ENCODE peak calls at places on chromosome 7, in eight cellular contexts. I is aorta; P is H9; X is esophagus squamous epithelium; U is HCT116; M is cardiac muscle cell; H is mammary epithelial cell; Z is naive thymus-derived CD4-positive, alpha-beta T cell. Y is an unnamed sample. For H3K9me3, the result is how much of the 10 kb centered on the place peaks cover.

GRCh38 chr7:34823650-34824258 is 165.7 kb downstream of the NPSR1 start:
- DNase-seq in I (peak), P (peak), X (no peak), U (peak), M (peak), H (peak), Z (peak), Y (no peak)

GRCh38 chr7:76225379-76225778 is 23.7 kb downstream of the SRRM3 start:
- DNase-seq in I (no peak), P (peak), X (no peak), U (no peak), M (peak), H (peak), Z (peak), Y (no peak)

GRCh38 chr7:68613405-68613804 is 984.9 kb upstream of the AUTS2 start:
- DNase-seq in I (no peak), P (no peak), X (no peak), U (no peak), M (peak), H (no peak), Z (no peak), Y (no peak)

GRCh38 chr7:106885652-106886051 is 20.6 kb downstream of the PIK3CG start:
- DNase-seq in I (no peak), P (no peak), X (no peak), U (no peak), M (no peak), H (no peak), Z (no peak), Y (no peak)

GRCh38 chr7:102974366-102975236 is 61.8 kb downstream of the LRRC17 start:
- DNase-seq in I (no peak), P (peak), X (no peak), U (no peak), M (no peak), H (no peak), Z (no peak), Y (peak)

GRCh38 chr7:25752169-25752568 is 399.8 kb upstream of the NFE2L3 start:
- DNase-seq in I (no peak), P (no peak), X (no peak), U (no peak), M (no peak), H (no peak), Z (no peak), Y (no peak)

GRCh38 chr7:111705807-111706206 is 143.5 kb upstream of the IMMP2L start:
- DNase-seq in I (no peak), P (no peak), X (no peak), U (no peak), M (no peak), H (no peak), Z (no peak), Y (no peak)

GRCh38 chr7:128703605-128704004 is 31.5 kb downstream of the GARIN1A start:
- DNase-seq in I (no peak), P (no peak), X (no peak), U (no peak), M (no peak), H (no peak), Z (no peak), Y (no peak)

GRCh38 chr7:49091519-49091918 is 167.2 kb downstream of the CDC14C start:
- DNase-seq in I (no peak), P (no peak), X (no peak), U (no peak), M (no peak), H (no peak), Z (no peak), Y (no peak)

GRCh38 chr7:38383281-38383680 is 109.8 kb upstream of the TARP start:
- DNase-seq in I (no peak), P (no peak), X (no peak), U (no peak), M (no peak), H (no peak), Z (no peak), Y (no peak)

GRCh38 chr7:113392421-113392820 is 274.1 kb upstream of the SMIM30 start:
- DNase-seq in I (no peak), P (no peak), X (no peak), U (no peak), M (no peak), H (no peak), Z (no peak), Y (no peak)

GRCh38 chr7:107746006-107746405 is 2.1 kb downstream of the CBLL1 start:
- DNase-seq in I (no peak), P (no peak), X (no peak), U (no peak), M (no peak), H (no peak), Z (no peak), Y (no peak)

GRCh38 chr7:90347759-90348158 is 1.2 kb downstream of the GTPBP10 start:
- DNase-seq in I (no peak), P (no peak), X (no peak), U (no peak), M (no peak), H (no peak), Z (no peak), Y (no peak)

GRCh38 chr7:99644436-99644835 is 27.7 kb downstream of the ZSCAN25 start:
- DNase-seq in I (no peak), P (no peak), X (no peak), U (no peak), M (no peak), H (no peak), Z (no peak), Y (no peak)

GRCh38 chr7:73308074-73308664 is 457 bp downstream of the NSUN5 start:
- DNase-seq in I (no peak), P (no peak), X (no peak), U (no peak), M (no peak), H (peak), Z (no peak), Y (no peak)

GRCh38 chr7:85186521-85187241 is at the start of gene SEMA3D:
- DNase-seq in I (peak), P (peak), X (no peak), U (peak), M (peak), H (peak), Z (peak), Y (peak)

GRCh38 chr7:52696183-52696582 is 339.2 kb upstream of the POM121L12 start:
- DNase-seq in I (no peak), P (no peak), X (no peak), U (no peak), M (no peak), H (no peak), Z (no peak), Y (no peak)

GRCh38 chr7:116689787-116690186 is 17.8 kb downstream of the MET start:
- DNase-seq in I (no peak), P (no peak), X (no peak), U (no peak), M (no peak), H (peak), Z (no peak), Y (no peak)

GRCh38 chr7:51139796-51140195 is 176.8 kb downstream of the COBL start:
- DNase-seq in I (no peak), P (no peak), X (no peak), U (no peak), M (no peak), H (peak), Z (no peak), Y (no peak)

DNA sequence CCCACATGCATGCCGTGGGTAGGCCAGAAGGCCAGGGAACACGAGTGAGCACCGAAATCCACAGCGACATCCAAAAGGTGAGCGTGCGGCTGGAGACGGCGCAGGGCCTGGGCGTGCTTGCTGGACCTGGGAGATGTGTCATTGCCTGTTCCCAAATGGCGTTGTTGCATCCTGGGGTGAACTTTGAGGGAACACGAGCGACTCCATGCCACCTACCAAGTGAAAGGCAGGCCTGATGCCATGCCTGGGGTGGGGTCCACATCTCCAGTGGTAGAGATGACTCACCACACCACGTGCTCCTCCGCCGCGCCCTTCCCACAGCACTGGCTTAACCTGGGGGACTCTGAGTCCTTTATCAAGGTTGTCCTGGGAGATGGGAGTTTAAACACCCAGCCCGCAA is 24.7 kb upstream of the VIPR2 start:
- DNase-seq in I (no peak), P (no peak), X (no peak), U (no peak), M (no peak), H (no peak), Z (no peak), Y (no peak)
- H3K9me3 ChIP-seq in I (under half), P (under half), X (under half), U (under half), M (under half), H (under half), Z (under half), Y (under half)

GRCh38 chr7:27187158-27187701 is 2.2 kb upstream of the HOXA11 start:
- DNase-seq in I (no peak), P (no peak), X (no peak), U (no peak), M (no peak), H (no peak), Z (no peak), Y (no peak)
- H3K9me3 ChIP-seq in I (under half), P (under half), X (under half), U (under half), M (under half), H (under half), Z (under half), Y (under half)

GRCh38 chr7:121294448-121294992 is 34.3 kb upstream of the WNT16 start:
- DNase-seq in I (no peak), P (no peak), X (no peak), U (no peak), M (no peak), H (no peak), Z (no peak), Y (no peak)

GRCh38 chr7:121286186-121286585 is 42.6 kb upstream of the WNT16 start:
- DNase-seq in I (no peak), P (no peak), X (no peak), U (no peak), M (no peak), H (no peak), Z (no peak), Y (no peak)

GRCh38 chr7:121285066-121285667 is 43.6 kb upstream of the WNT16 start:
- DNase-seq in I (no peak), P (no peak), X (no peak), U (no peak), M (no peak), H (no peak), Z (no peak), Y (no peak)

GRCh38 chr7:121286742-121287699 is 41.8 kb upstream of the WNT16 start:
- DNase-seq in I (no peak), P (no peak), X (no peak), U (no peak), M (no peak), H (peak), Z (no peak), Y (no peak)

GRCh38 chr7:121288894-121289293 is 39.9 kb upstream of the WNT16 start:
- DNase-seq in I (no peak), P (no peak), X (no peak), U (peak), M (no peak), H (peak), Z (no peak), Y (no peak)
- H3K9me3 ChIP-seq in I (under half), P (under half), X (under half), U (under half), M (under half), H (under half), Z (under half), Y (under half)

DNA sequence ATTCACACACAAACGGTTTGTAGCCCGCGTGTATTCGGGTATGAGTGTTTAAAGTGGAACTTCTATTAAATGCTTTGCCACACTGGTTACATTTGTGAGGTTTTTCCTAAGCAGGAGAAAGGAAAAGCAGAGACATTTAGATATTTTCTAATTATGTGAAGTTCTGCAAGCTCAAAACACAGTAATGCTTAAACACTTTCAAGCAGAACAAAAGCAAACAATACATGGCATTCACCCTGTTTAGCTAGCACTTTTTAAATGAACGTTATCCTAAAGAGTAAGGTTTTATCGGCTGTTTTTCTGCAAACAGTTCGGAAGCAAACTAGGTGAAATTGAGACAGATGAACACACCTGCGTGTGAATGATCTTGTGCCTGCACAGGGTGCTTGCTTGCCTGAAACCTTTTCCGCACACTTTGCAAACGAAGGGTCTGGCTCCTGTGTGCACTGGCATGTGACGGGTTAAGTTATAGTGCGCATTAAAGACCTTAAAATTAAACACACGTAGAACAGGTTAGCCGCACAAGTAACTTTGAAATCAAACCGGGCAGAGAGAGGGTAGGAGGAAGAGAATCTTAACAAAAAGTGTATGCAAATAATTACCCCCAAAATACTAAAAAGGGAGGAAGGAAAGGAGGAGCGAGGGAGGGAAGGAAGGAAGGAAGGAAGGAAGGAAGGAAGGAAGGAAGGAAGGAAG is 1.6 kb downstream of the FEZF1 start:
- DNase-seq in I (no peak), P (no peak), X (no peak), U (no peak), M (no peak), H (no peak), Z (no peak), Y (no peak)
- H3K9me3 ChIP-seq in I (under half), P (under half), X (under half), U (under half), M (under half), H (under half), Z (under half), Y (under half)

DNA sequence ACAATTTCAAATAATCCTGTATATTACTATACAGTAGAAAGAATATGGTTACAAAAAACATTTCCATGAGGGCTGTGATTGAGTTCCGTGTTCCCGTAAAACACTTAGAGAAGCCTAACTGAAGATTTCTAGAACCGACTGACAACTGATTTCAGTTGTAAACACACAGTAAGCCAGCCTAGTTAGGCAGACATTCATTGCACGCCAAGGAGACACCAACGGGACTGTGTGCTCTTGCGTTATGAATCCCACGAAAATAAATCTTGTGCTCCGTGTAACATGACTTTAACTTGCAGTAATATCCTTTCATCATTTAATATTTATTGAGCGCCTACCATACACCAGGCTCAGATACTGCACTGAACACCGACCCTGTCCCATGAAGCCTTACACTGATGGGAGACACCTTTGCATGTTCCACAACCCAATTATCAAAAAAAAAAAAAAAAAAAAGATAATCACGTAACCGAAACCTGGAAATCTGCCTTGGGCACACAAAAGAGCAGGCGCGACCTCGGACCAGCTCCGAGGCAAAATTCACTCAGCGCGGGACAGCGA is 420 bp upstream of the KLHL7 start:
- DNase-seq in I (no peak), P (no peak), X (no peak), U (no peak), M (no peak), H (no peak), Z (no peak), Y (no peak)
- H3K9me3 ChIP-seq in I (under half), P (under half), X (under half), U (under half), M (under half), H (under half), Z (under half), Y (under half)

GRCh38 chr7:64653721-64654401 is 12.1 kb upstream of the ZNF107 start:
- DNase-seq in I (no peak), P (no peak), X (no peak), U (no peak), M (no peak), H (no peak), Z (no peak), Y (no peak)
- H3K9me3 ChIP-seq in I (under half), P (half or more), X (under half), U (under half), M (under half), H (under half), Z (under half), Y (under half)

GRCh38 chr7:158109364-158110033 is 478.1 kb downstream of the PTPRN2 start:
- DNase-seq in I (no peak), P (no peak), X (no peak), U (no peak), M (no peak), H (no peak), Z (no peak), Y (no peak)
- H3K9me3 ChIP-seq in I (under half), P (under half), X (under half), U (under half), M (under half), H (under half), Z (under half), Y (under half)

DNA sequence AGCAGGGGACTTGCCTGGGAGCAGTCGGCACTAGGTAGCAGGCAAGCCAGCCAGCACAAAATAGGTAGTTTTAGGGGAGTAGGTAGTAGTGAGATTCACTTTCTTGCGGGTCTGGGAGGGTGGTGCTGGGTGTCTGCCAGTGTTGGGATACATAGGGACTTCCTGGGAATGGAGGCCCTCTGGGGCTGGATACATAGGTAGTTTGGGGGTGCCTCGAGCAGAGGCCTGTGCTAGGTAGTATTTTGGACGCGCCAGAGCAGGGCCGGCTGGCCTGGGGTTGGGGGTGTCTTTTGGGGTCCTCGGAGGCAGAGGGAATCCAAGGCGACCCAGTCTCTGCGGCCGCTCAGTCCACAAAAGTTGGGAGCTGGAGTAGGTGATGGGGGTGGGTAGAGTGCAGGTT is 2.0 kb upstream of the HOXA3 start:
- DNase-seq in I (no peak), P (no peak), X (no peak), U (no peak), M (no peak), H (no peak), Z (no peak), Y (no peak)
- H3K9me3 ChIP-seq in I (under half), P (under half), X (under half), U (under half), M (under half), H (under half), Z (under half), Y (under half)

GRCh38 chr7:101534015-101534803 is 94.9 kb downstream of the MYL10 start:
- DNase-seq in I (no peak), P (no peak), X (no peak), U (no peak), M (no peak), H (no peak), Z (no peak), Y (no peak)
- H3K9me3 ChIP-seq in I (under half), P (under half), X (under half), U (under half), M (under half), H (under half), Z (under half), Y (under half)

GRCh38 chr7:37382546-37383088 is 66.0 kb downstream of the ELMO1 start:
- DNase-seq in I (no peak), P (no peak), X (no peak), U (no peak), M (no peak), H (no peak), Z (no peak), Y (no peak)

GRCh38 chr7:37380831-37381230 is 67.8 kb downstream of the ELMO1 start:
- DNase-seq in I (no peak), P (no peak), X (no peak), U (no peak), M (no peak), H (peak), Z (no peak), Y (no peak)

GRCh38 chr7:37376386-37376785 is 72.3 kb downstream of the ELMO1 start:
- DNase-seq in I (no peak), P (no peak), X (no peak), U (no peak), M (no peak), H (peak), Z (no peak), Y (no peak)

GRCh38 chr7:37377231-37377630 is 71.4 kb downstream of the ELMO1 start:
- DNase-seq in I (no peak), P (no peak), X (no peak), U (no peak), M (no peak), H (no peak), Z (no peak), Y (no peak)

GRCh38 chr7:37379546-37379945 is 69.1 kb downstream of the ELMO1 start:
- DNase-seq in I (no peak), P (no peak), X (no peak), U (no peak), M (no peak), H (no peak), Z (no peak), Y (no peak)
- H3K9me3 ChIP-seq in I (under half), P (under half), X (under half), U (under half), M (under half), H (under half), Z (under half), Y (under half)

Y was measured in HAP-1.